ENCODE peak calls at places on chromosomes 12 and 14, in ten cellular contexts. C, I, R, S, G, H, F, J, D and B are unnamed samples. For H3K36me3 and H3K27me3, the result is how much of the 10 kb centered on the place peaks cover.

GRCh38 chr12:40473979-40474378 is 218.3 kb upstream of the CNTN1 start:
- DNase-seq in C (no peak), I (no peak), R (no peak), S (no peak), G (no peak), H (no peak), F (no peak), J (peak), D (no peak), B (no peak)

GRCh38 chr12:76470028-76470939 is 89.3 kb downstream of the OSBPL8 start:
- DNase-seq in C (no peak), I (peak), R (no peak), S (no peak), G (no peak), H (no peak), F (no peak), J (no peak), D (no peak), B (no peak)

GRCh38 chr14:97760050-97760449 is 962.9 kb downstream of the VRK1 start:
- DNase-seq in C (no peak), I (no peak), R (no peak), S (no peak), G (no peak), H (no peak), F (no peak), J (no peak), D (no peak), B (no peak)

GRCh38 chr12:46210835-46211439 is 57.9 kb downstream of the SLC38A1 start:
- DNase-seq in C (no peak), I (no peak), R (no peak), S (no peak), G (no peak), H (no peak), F (no peak), J (no peak), D (no peak), B (no peak)

GRCh38 chr14:100122481-100123215 is 36.8 kb downstream of the DEGS2 start:
- DNase-seq in C (no peak), I (no peak), R (no peak), S (no peak), G (no peak), H (no peak), F (no peak), J (no peak), D (no peak), B (no peak)

GRCh38 chr12:75722714-75723200 is 211.3 kb upstream of the KRR1 start:
- DNase-seq in C (peak), I (peak), R (no peak), S (peak), G (peak), H (peak), F (no peak), J (no peak), D (no peak), B (peak)

GRCh38 chr12:130819248-130819576 is 19.8 kb downstream of the STX2 start:
- DNase-seq in C (no peak), I (no peak), R (no peak), S (no peak), G (no peak), H (no peak), F (no peak), J (no peak), D (no peak), B (no peak)

GRCh38 chr12:50482566-50482965 is 22.2 kb upstream of the DIP2B start:
- DNase-seq in C (no peak), I (no peak), R (no peak), S (no peak), G (no peak), H (no peak), F (no peak), J (no peak), D (no peak), B (no peak)

GRCh38 chr14:49686425-49686824 is 1.6 kb downstream of the POLE2 start:
- DNase-seq in C (no peak), I (no peak), R (no peak), S (no peak), G (no peak), H (no peak), F (no peak), J (no peak), D (no peak), B (no peak)

GRCh38 chr12:127052491-127053232 is 1214.3 kb upstream of the TMEM132C start:
- DNase-seq in C (no peak), I (no peak), R (no peak), S (no peak), G (no peak), H (no peak), F (no peak), J (no peak), D (no peak), B (no peak)

GRCh38 chr14:71728386-71728785 is 203.8 kb upstream of the RGS6 start:
- DNase-seq in C (no peak), I (no peak), R (no peak), S (no peak), G (no peak), H (no peak), F (no peak), J (no peak), D (no peak), B (no peak)

GRCh38 chr12:19837543-19837942 is 398.3 kb downstream of the AEBP2 start:
- DNase-seq in C (no peak), I (no peak), R (no peak), S (no peak), G (no peak), H (no peak), F (no peak), J (no peak), D (no peak), B (no peak)

GRCh38 chr12:25648460-25648859 is 95.4 kb upstream of the LMNTD1 start:
- DNase-seq in C (no peak), I (no peak), R (no peak), S (peak), G (peak), H (no peak), F (peak), J (peak), D (peak), B (peak)

GRCh38 chr12:57545809-57546437 is 1.1 kb downstream of the DCTN2 start:
- DNase-seq in C (peak), I (no peak), R (no peak), S (no peak), G (no peak), H (no peak), F (no peak), J (no peak), D (no peak), B (no peak)

GRCh38 chr12:12387521-12387920 is 30.6 kb downstream of the BORCS5 start:
- DNase-seq in C (no peak), I (no peak), R (no peak), S (no peak), G (no peak), H (no peak), F (no peak), J (no peak), D (no peak), B (no peak)

GRCh38 chr12:62194616-62195015 is 65.6 kb upstream of the USP15 start:
- DNase-seq in C (no peak), I (no peak), R (no peak), S (no peak), G (no peak), H (no peak), F (no peak), J (no peak), D (no peak), B (no peak)

GRCh38 chr12:63056649-63057048 is 94.4 kb downstream of the AVPR1A start:
- DNase-seq in C (no peak), I (no peak), R (no peak), S (no peak), G (no peak), H (no peak), F (no peak), J (no peak), D (no peak), B (no peak)

GRCh38 chr14:29906256-29906885 is 21.3 kb downstream of the PRKD1 start:
- DNase-seq in C (no peak), I (no peak), R (no peak), S (no peak), G (no peak), H (no peak), F (no peak), J (no peak), D (no peak), B (no peak)

GRCh38 chr12:24431872-24432271 is 482.4 kb upstream of the SOX5 start:
- DNase-seq in C (no peak), I (no peak), R (no peak), S (no peak), G (no peak), H (no peak), F (no peak), J (no peak), D (no peak), B (no peak)

GRCh38 chr12:46303039-46303666 is 34.3 kb upstream of the SLC38A1 start:
- DNase-seq in C (peak), I (peak), R (no peak), S (no peak), G (no peak), H (peak), F (no peak), J (no peak), D (no peak), B (no peak)

GRCh38 chr12:39224971-39225370 is 217.9 kb downstream of the KIF21A start:
- DNase-seq in C (no peak), I (no peak), R (no peak), S (no peak), G (no peak), H (no peak), F (no peak), J (no peak), D (no peak), B (no peak)

GRCh38 chr14:72169521-72169920 is 237.3 kb downstream of the RGS6 start:
- DNase-seq in C (no peak), I (no peak), R (no peak), S (no peak), G (no peak), H (no peak), F (no peak), J (no peak), D (no peak), B (no peak)

GRCh38 chr14:79576434-79576833 is 634.9 kb downstream of the DIO2 start:
- DNase-seq in C (no peak), I (no peak), R (no peak), S (no peak), G (no peak), H (no peak), F (no peak), J (no peak), D (no peak), B (no peak)

GRCh38 chr14:68955164-68955921 is 23.8 kb downstream of the ACTN1 start:
- DNase-seq in C (no peak), I (no peak), R (no peak), S (peak), G (peak), H (no peak), F (no peak), J (no peak), D (no peak), B (no peak)

GRCh38 chr14:102898298-102898697 is 24.2 kb upstream of the AMN start:
- DNase-seq in C (peak), I (no peak), R (no peak), S (no peak), G (no peak), H (no peak), F (no peak), J (no peak), D (no peak), B (peak)

GRCh38 chr14:85310491-85311272 is 219.3 kb upstream of the FLRT2 start:
- DNase-seq in C (no peak), I (no peak), R (no peak), S (no peak), G (no peak), H (no peak), F (no peak), J (no peak), D (no peak), B (no peak)

GRCh38 chr12:122096591-122097149 is 18.1 kb downstream of the MLXIP start:
- DNase-seq in C (peak), I (no peak), R (no peak), S (peak), G (no peak), H (no peak), F (no peak), J (no peak), D (no peak), B (no peak)

GRCh38 chr12:108644743-108645120 is 11.0 kb upstream of the SELPLG start:
- DNase-seq in C (no peak), I (no peak), R (no peak), S (no peak), G (no peak), H (no peak), F (no peak), J (no peak), D (no peak), B (no peak)

GRCh38 chr14:29227631-29228030 is 461.0 kb downstream of the FOXG1 start:
- DNase-seq in C (no peak), I (no peak), R (no peak), S (no peak), G (no peak), H (no peak), F (no peak), J (no peak), D (no peak), B (no peak)

GRCh38 chr14:81562818-81563217 is 29.2 kb upstream of the SEL1L start:
- DNase-seq in C (no peak), I (no peak), R (no peak), S (no peak), G (no peak), H (no peak), F (no peak), J (no peak), D (no peak), B (no peak)

GRCh38 chr14:104383931-104384775 is 195.4 kb upstream of the C14orf180 start:
- DNase-seq in C (peak), I (no peak), R (peak), S (peak), G (peak), H (no peak), F (no peak), J (peak), D (peak), B (no peak)

GRCh38 chr12:93979189-93979588 is 169.2 kb upstream of the PLXNC1 start:
- DNase-seq in C (peak), I (peak), R (no peak), S (no peak), G (no peak), H (no peak), F (no peak), J (no peak), D (no peak), B (no peak)

GRCh38 chr14:35752380-35752779 is 56.7 kb downstream of the RALGAPA1 start:
- DNase-seq in C (no peak), I (no peak), R (no peak), S (no peak), G (no peak), H (no peak), F (no peak), J (no peak), D (no peak), B (no peak)
- H3K36me3 ChIP-seq in C (under half), I (under half), R (under half), S (under half), G (half or more), H (under half), F (half or more), J (under half), D (half or more), B (under half)

DNA sequence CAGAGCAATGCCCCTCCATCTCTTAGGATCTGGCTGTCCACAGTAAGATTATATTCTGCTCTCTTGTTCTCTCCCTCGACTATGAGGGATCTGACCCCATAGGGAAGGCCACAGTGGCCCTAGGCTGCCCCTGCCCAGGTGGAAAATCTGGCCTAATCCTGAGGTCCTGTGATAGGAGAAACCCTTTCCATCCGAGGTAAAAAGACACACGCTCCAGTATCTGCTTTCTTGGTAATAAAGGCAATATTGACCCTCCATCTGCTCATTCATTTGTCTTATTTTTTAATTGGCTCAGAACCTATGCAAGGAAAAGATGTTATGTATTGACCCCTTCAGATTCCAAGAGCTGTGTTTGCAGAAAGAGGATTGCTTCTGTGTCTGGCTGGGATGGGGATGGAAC is 9.7 kb downstream of the KRT76 start:
- DNase-seq in C (no peak), I (no peak), R (no peak), S (no peak), G (no peak), H (no peak), F (no peak), J (no peak), D (no peak), B (no peak)
- H3K27me3 ChIP-seq in C (under half), I (half or more), R (under half), S (under half), G (under half), H (under half), F (under half), J (under half), D (half or more), B (under half)

DNA sequence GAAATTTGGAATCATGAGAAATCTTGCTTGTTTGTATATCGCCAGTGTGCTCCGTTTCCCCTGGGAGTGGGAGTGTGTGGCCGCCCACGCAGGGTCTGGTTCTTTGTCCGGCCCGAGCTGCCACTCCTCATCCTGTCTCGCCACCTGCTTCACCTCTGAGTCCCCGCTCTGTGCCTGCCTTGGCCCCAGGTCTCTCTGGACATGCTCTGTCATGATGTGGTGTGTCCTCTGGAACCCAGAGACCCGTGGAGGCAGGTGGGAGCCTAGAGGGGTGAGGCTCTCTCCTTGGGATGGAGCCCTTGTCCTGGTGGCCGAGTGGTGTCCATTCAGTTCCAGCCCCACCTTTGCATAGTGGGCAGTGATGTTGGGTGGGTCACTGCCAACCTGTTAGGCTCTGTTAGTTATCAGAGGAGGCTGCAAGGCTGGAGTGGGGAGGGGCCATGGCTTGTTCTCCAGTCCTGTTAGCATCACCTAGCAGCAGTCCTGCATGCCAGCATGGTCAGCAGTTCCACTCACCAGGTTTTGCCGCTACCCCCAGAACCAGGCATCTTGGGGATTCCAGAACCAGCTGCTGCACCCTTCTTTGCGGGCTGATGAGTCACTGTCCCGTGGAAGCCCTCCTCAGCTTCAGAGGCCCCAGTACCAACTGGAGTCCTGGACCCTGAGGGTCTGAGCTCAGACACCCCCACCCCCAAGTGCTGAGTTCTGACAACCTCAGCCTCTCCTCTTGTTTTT is 76.5 kb downstream of the EP400 start:
- DNase-seq in C (no peak), I (no peak), R (no peak), S (no peak), G (no peak), H (no peak), F (no peak), J (no peak), D (no peak), B (peak)
- H3K36me3 ChIP-seq in C (under half), I (under half), R (under half), S (under half), G (half or more), H (half or more), F (half or more), J (under half), D (half or more), B (under half)

DNA sequence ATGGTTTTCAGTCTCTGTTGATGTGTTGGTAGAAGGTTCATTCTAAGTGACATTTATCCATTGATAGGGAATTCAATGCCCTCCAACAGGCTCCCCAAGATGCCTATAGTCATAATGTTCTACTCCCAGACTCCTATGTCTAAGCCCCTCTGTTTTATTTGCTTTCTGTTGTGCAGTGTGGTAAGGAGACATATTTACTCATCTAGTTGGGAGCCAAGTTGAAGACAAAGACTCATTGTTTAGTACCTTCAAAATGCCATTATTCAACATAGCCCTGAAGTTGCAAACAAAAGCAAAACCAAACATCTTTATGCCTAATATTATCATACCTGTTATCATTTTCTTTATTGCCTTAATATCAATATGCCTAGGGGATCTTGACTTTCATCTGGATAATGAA is 302.1 kb downstream of the RMST start:
- DNase-seq in C (no peak), I (no peak), R (no peak), S (no peak), G (no peak), H (no peak), F (no peak), J (no peak), D (no peak), B (no peak)
- H3K27me3 ChIP-seq in C (under half), I (under half), R (under half), S (under half), G (under half), H (under half), F (under half), J (under half), D (under half), B (under half)